ENCODE peak calls at places on chromosomes 1 and 21, in four cellular contexts. K is H4; X is activated CD8-positive, alpha-beta memory T cell treated with anti-CD3 and anti-CD28 coated beads for 1 hour; Y is transverse colon. I is an unnamed sample.

GRCh38 chr1:53116307-53116810 is 26.1 kb downstream of the SLC1A7 start:
- DNase-seq in K (no peak), X (no peak), Y (no peak), I (no peak)

GRCh38 chr1:109613396-109614147 is 5.8 kb downstream of the GNAT2 start:
- DNase-seq in K (no peak), X (no peak), Y (no peak), I (no peak)

GRCh38 chr1:211800925-211801607 is 29.5 kb downstream of the LPGAT1 start:
- DNase-seq in K (no peak), X (no peak), Y (no peak), I (no peak)

GRCh38 chr1:4745560-4745959 is 91.2 kb downstream of the AJAP1 start:
- DNase-seq in K (no peak), X (no peak), Y (no peak), I (no peak)

GRCh38 chr1:235783148-235783776 is 83.4 kb downstream of the LYST start:
- DNase-seq in K (peak), X (no peak), Y (no peak), I (no peak)

GRCh38 chr21:34782666-34783365 is 114.0 kb downstream of the CLIC6 start:
- DNase-seq in K (no peak), X (no peak), Y (no peak), I (no peak)

GRCh38 chr21:36065497-36066036 is 4.3 kb upstream of the CBR1 start:
- DNase-seq in K (peak), X (no peak), Y (no peak), I (no peak)

GRCh38 chr1:155057788-155058211 is 5.7 kb upstream of the EFNA4 start:
- DNase-seq in K (no peak), X (no peak), Y (no peak), I (no peak)

GRCh38 chr1:229657993-229658755 is 32.1 kb downstream of the URB2 start:
- DNase-seq in K (no peak), X (no peak), Y (no peak), I (no peak)

GRCh38 chr1:58515794-58516401 is 30.6 kb downstream of the OMA1 start:
- DNase-seq in K (peak), X (no peak), Y (peak), I (peak)

GRCh38 chr1:45863117-45863670 is 59.8 kb downstream of the MAST2 start:
- DNase-seq in K (no peak), X (no peak), Y (no peak), I (no peak)

GRCh38 chr1:209815931-209816338 is 10.0 kb upstream of the IRF6 start:
- DNase-seq in K (no peak), X (no peak), Y (no peak), I (no peak)

GRCh38 chr1:12658531-12659453 is 14.9 kb downstream of the AADACL4 start:
- DNase-seq in K (peak), X (peak), Y (peak), I (peak)

GRCh38 chr1:59171788-59172187 is 125.1 kb upstream of the FGGY start:
- DNase-seq in K (no peak), X (no peak), Y (no peak), I (no peak)

GRCh38 chr1:196970182-196970581 is 7.2 kb upstream of the CFHR5 start:
- DNase-seq in K (no peak), X (no peak), Y (no peak), I (no peak)

GRCh38 chr1:201295861-201296260 is 12.6 kb downstream of the PKP1 start:
- DNase-seq in K (peak), X (no peak), Y (no peak), I (no peak)

I was measured in Peyer's patch.